ENCODE peak calls at places on chromosome 19, in four cellular contexts. One of them, this sample, is unnamed. For H3K36me3, the result is how much of the 10 kb centered on the place peaks cover.

GRCh38 chr19:13978306-13978705 is 26.0 kb downstream of the DCAF15 start:
- DNase-seq in A673: peak
- DNase-seq in transverse colon: peak
- DNase-seq in adrenal gland: peak
- DNase-seq in this sample: peak

GRCh38 chr19:40674291-40674690 is 16.2 kb downstream of the NUMBL start:
- DNase-seq in A673: no peak
- DNase-seq in adrenal gland: no peak
- DNase-seq in transverse colon: no peak
- DNase-seq in this sample: no peak

GRCh38 chr19:58328999-58329398 is 2.2 kb downstream of the ZSCAN22 start:
- DNase-seq in adrenal gland: no peak
- DNase-seq in A673: peak
- DNase-seq in transverse colon: no peak
- DNase-seq in this sample: peak

GRCh38 chr19:3404324-3405260 is 38.2 kb downstream of the NFIC start:
- DNase-seq in adrenal gland: peak
- DNase-seq in transverse colon: peak
- DNase-seq in A673: peak
- DNase-seq in this sample: no peak

GRCh38 chr19:48638831-48639381 is 1.7 kb upstream of the DBP start:
- DNase-seq in A673: no peak
- DNase-seq in adrenal gland: peak
- DNase-seq in transverse colon: peak
- DNase-seq in this sample: peak

GRCh38 chr19:7515471-7516226 is at the start of gene ZNF358:
- DNase-seq in transverse colon: peak
- DNase-seq in A673: peak
- DNase-seq in adrenal gland: peak
- DNase-seq in this sample: peak

GRCh38 chr19:57664269-57665127 is 4.2 kb upstream of the ZSCAN4 start:
- DNase-seq in A673: peak
- DNase-seq in adrenal gland: peak
- DNase-seq in transverse colon: peak
- DNase-seq in this sample: peak

GRCh38 chr19:35056513-35057063 is 15.1 kb downstream of the HPN start:
- DNase-seq in A673: no peak
- DNase-seq in transverse colon: no peak
- DNase-seq in adrenal gland: no peak
- DNase-seq in this sample: no peak

GRCh38 chr19:6476896-6477431 is 4.6 kb downstream of the DENND1C start:
- DNase-seq in transverse colon: no peak
- DNase-seq in A673: no peak
- DNase-seq in adrenal gland: no peak
- DNase-seq in this sample: no peak

GRCh38 chr19:2618611-2619010 is 83.9 kb downstream of the GNG7 start:
- DNase-seq in A673: no peak
- DNase-seq in transverse colon: peak
- DNase-seq in adrenal gland: peak
- DNase-seq in this sample: no peak

GRCh38 chr19:49113762-49114629 is at the start of gene LIN7B:
- DNase-seq in A673: peak
- DNase-seq in transverse colon: peak
- DNase-seq in adrenal gland: peak
- DNase-seq in this sample: peak

GRCh38 chr19:3357362-3357730 is 9.0 kb upstream of the NFIC start:
- DNase-seq in transverse colon: no peak
- DNase-seq in A673: no peak
- DNase-seq in adrenal gland: no peak
- DNase-seq in this sample: no peak

GRCh38 chr19:47272448-47273312 is 2.0 kb upstream of the INAFM1 start:
- DNase-seq in adrenal gland: peak
- DNase-seq in transverse colon: peak
- DNase-seq in A673: peak
- DNase-seq in this sample: peak

GRCh38 chr19:29674374-29675119 is 9.3 kb downstream of the PLEKHF1 start:
- DNase-seq in adrenal gland: no peak
- DNase-seq in A673: no peak
- DNase-seq in transverse colon: no peak
- DNase-seq in this sample: no peak

GRCh38 chr19:48777720-48778119 is 22.4 kb downstream of the FGF21 start:
- DNase-seq in adrenal gland: no peak
- DNase-seq in A673: no peak
- DNase-seq in transverse colon: no peak
- DNase-seq in this sample: no peak

GRCh38 chr19:15194938-15195337 is 5.9 kb downstream of the NOTCH3 start:
- DNase-seq in adrenal gland: no peak
- DNase-seq in A673: no peak
- DNase-seq in transverse colon: no peak
- DNase-seq in this sample: no peak

GRCh38 chr19:29478578-29479565 is 46.9 kb upstream of the VSTM2B start:
- DNase-seq in transverse colon: no peak
- DNase-seq in adrenal gland: no peak
- DNase-seq in A673: no peak
- DNase-seq in this sample: peak

GRCh38 chr19:6424190-6424938 is at the start of gene KHSRP:
- DNase-seq in transverse colon: no peak
- DNase-seq in A673: peak
- DNase-seq in adrenal gland: no peak
- DNase-seq in this sample: peak

GRCh38 chr19:58394821-58395219 is 636 bp upstream of the RNF225 start:
- DNase-seq in transverse colon: no peak
- DNase-seq in A673: no peak
- DNase-seq in adrenal gland: no peak
- DNase-seq in this sample: no peak

GRCh38 chr19:14091086-14091884 is 734 bp upstream of the SAMD1 start:
- DNase-seq in transverse colon: peak
- DNase-seq in adrenal gland: no peak
- DNase-seq in A673: peak
- DNase-seq in this sample: peak

GRCh38 chr19:3397266-3398022 is 31.1 kb downstream of the NFIC start:
- DNase-seq in transverse colon: peak
- DNase-seq in adrenal gland: peak
- DNase-seq in A673: no peak
- DNase-seq in this sample: peak

GRCh38 chr19:14117668-14118164 is at the start of gene PRKACA:
- DNase-seq in transverse colon: peak
- DNase-seq in adrenal gland: peak
- DNase-seq in A673: peak
- DNase-seq in this sample: peak

GRCh38 chr19:58562126-58563033 is 4.0 kb upstream of the UBE2M start:
- DNase-seq in A673: peak
- DNase-seq in adrenal gland: peak
- DNase-seq in transverse colon: no peak
- DNase-seq in this sample: peak

GRCh38 chr19:15126511-15126910 is 19.3 kb downstream of the SYDE1 start:
- DNase-seq in A673: no peak
- DNase-seq in transverse colon: no peak
- DNase-seq in adrenal gland: no peak
- DNase-seq in this sample: no peak

GRCh38 chr19:17026706-17027427 is at the start of gene CPAMD8:
- DNase-seq in adrenal gland: no peak
- DNase-seq in transverse colon: no peak
- DNase-seq in A673: no peak
- DNase-seq in this sample: no peak

GRCh38 chr19:35843676-35844481 is 8.4 kb downstream of the NPHS1 start:
- DNase-seq in adrenal gland: no peak
- DNase-seq in A673: peak
- DNase-seq in transverse colon: peak
- DNase-seq in this sample: peak

GRCh38 chr19:31015778-31016177 is 333.5 kb downstream of the TSHZ3 start:
- DNase-seq in adrenal gland: no peak
- DNase-seq in A673: no peak
- DNase-seq in transverse colon: no peak
- DNase-seq in this sample: no peak

GRCh38 chr19:14375055-14375581 is 6.1 kb upstream of the ADGRE5 start:
- DNase-seq in A673: no peak
- DNase-seq in transverse colon: peak
- DNase-seq in adrenal gland: peak
- DNase-seq in this sample: no peak

GRCh38 chr19:58396691-58397532 is 1.5 kb downstream of the RNF225 start:
- DNase-seq in adrenal gland: no peak
- DNase-seq in transverse colon: no peak
- DNase-seq in A673: no peak
- DNase-seq in this sample: no peak

GRCh38 chr19:49214701-49215100 is 57.1 kb downstream of the TRPM4 start:
- DNase-seq in A673: no peak
- DNase-seq in transverse colon: peak
- DNase-seq in adrenal gland: no peak
- DNase-seq in this sample: no peak

GRCh38 chr19:32397736-32398135 is 7.8 kb upstream of the DPY19L3 start:
- DNase-seq in adrenal gland: no peak
- DNase-seq in transverse colon: no peak
- DNase-seq in A673: no peak
- DNase-seq in this sample: no peak

GRCh38 chr19:34835952-34836351 is 62.9 kb upstream of the ZNF599 start:
- DNase-seq in adrenal gland: no peak
- DNase-seq in transverse colon: no peak
- DNase-seq in A673: no peak
- DNase-seq in this sample: no peak

GRCh38 chr19:47723573-47723923 is 10.3 kb downstream of the EHD2 start:
- DNase-seq in A673: peak
- DNase-seq in adrenal gland: peak
- DNase-seq in transverse colon: peak
- DNase-seq in this sample: peak

GRCh38 chr19:8494158-8494557 is 8.3 kb downstream of the PRAM1 start:
- DNase-seq in transverse colon: no peak
- DNase-seq in A673: no peak
- DNase-seq in adrenal gland: no peak
- DNase-seq in this sample: no peak

GRCh38 chr19:3604987-3605343 is 1.7 kb downstream of the TBXA2R start:
- DNase-seq in A673: no peak
- DNase-seq in adrenal gland: no peak
- DNase-seq in transverse colon: no peak
- DNase-seq in this sample: no peak

DNA sequence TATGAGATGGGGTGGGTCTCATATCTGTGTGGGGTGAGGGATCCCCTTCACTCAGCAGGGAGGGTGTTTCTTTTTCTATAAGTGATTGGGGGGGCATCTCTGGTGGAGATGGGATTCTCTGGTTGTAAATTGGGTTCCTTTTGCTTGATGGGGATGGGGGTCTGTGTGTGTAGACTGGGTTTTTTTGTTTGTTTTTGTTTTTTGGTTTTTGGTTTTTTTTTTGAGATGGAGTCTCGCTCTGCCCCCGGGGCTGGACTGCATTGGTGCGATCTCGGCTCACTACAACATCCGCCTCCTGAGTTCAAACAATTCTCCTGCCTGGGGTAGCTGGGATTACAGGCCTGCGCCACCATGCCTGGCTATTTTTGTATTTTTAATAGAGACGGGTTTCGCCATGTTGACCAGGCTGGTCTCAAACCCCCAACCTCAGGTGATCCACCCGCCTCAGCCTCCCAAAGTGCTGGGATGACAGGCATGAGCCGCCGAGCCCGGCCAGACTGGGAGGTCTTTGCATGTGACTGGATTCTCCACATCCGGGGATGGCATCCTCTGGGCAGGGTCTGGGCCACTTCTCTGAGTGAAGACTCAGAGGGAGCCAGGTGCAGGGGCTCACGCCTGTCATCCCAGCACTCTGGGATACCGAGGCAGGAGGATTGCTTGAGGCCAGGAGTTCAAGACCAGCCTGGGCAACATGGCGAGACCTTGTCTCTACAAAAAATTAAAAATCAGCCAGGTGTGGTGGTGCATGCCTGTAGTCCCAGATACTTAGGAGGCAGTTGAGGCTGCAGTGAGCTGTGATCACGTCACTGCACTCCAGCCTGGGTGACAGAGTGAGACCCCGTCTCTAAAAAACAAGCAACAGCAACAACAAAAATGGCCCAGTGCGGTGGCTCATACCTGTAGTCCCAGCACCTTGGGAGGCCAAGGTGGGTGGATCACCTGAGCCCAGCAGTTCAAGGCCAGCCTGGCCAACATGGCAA is 799 bp downstream of the MYBPC2 start:
- DNase-seq in transverse colon: no peak
- DNase-seq in A673: no peak
- DNase-seq in adrenal gland: no peak
- DNase-seq in this sample: no peak
- H3K4me3 ChIP-seq in transverse colon: no peak
- H3K4me3 ChIP-seq in A673: no peak
- H3K4me3 ChIP-seq in adrenal gland: no peak
- H3K4me3 ChIP-seq in this sample: no peak

GRCh38 chr19:10005632-10006334 is 4.5 kb downstream of the COL5A3 start:
- DNase-seq in A673: no peak
- DNase-seq in adrenal gland: no peak
- DNase-seq in transverse colon: no peak
- DNase-seq in this sample: no peak

GRCh38 chr19:10003271-10003670 is 7.0 kb downstream of the COL5A3 start:
- DNase-seq in A673: no peak
- DNase-seq in transverse colon: no peak
- DNase-seq in adrenal gland: no peak
- DNase-seq in this sample: no peak

GRCh38 chr19:10004617-10005016 is 5.7 kb downstream of the COL5A3 start:
- DNase-seq in transverse colon: no peak
- DNase-seq in A673: no peak
- DNase-seq in adrenal gland: no peak
- DNase-seq in this sample: no peak

GRCh38 chr19:10000171-10000826 is 10.0 kb downstream of the COL5A3 start:
- DNase-seq in A673: peak
- DNase-seq in adrenal gland: peak
- DNase-seq in transverse colon: peak
- DNase-seq in this sample: peak

GRCh38 chr19:10001899-10002298 is 8.4 kb downstream of the COL5A3 start:
- DNase-seq in A673: peak
- DNase-seq in transverse colon: peak
- DNase-seq in adrenal gland: peak
- DNase-seq in this sample: peak
- TF ChIP-seq CTCF in A673: peak
- TF ChIP-seq CTCF in transverse colon: peak
- TF ChIP-seq CTCF in adrenal gland: peak
- TF ChIP-seq CTCF in this sample: peak

DNA sequence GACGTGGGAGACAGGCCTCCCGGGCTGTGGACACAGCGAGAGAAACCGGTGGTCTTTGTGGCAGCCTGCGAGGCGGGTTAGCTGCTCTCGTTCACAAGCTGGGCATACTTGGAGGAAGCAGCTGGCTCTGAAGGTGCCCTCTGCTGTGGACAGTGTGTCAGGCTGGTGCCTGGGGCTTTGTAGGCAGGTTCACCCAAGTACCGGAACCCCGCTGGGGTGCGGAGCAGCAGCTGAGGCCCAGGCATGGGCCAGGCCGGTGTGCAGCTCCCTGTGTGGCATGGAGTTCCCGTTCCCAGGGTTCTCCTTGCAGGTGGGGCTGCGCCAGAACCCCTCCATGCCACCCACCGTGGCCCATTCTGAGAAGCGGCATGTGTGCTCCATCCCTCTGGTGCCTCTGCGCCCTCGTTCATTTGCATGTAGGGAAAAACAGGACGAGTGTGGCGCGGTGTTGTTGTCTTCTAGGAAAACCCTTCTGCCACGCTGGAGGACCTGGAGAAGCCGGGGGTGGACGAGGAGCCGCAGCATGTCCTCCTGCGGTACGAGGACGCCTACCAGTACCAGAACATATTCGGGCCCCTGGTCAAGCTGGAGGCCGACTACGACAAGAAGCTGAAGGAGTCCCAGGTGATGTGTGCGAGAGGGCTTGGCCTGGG is 20.0 kb downstream of the UPF1 start:
- DNase-seq in adrenal gland: no peak
- DNase-seq in transverse colon: no peak
- DNase-seq in A673: no peak
- DNase-seq in this sample: no peak
- H3K36me3 ChIP-seq in adrenal gland: under half
- H3K36me3 ChIP-seq in transverse colon: half or more
- H3K36me3 ChIP-seq in A673: half or more
- H3K36me3 ChIP-seq in this sample: under half

GRCh38 chr19:53639471-53639870 is 7.7 kb downstream of the DPRX start:
- DNase-seq in transverse colon: no peak
- DNase-seq in A673: no peak
- DNase-seq in adrenal gland: no peak
- DNase-seq in this sample: no peak
- H3K4me3 ChIP-seq in transverse colon: no peak
- H3K4me3 ChIP-seq in A673: no peak
- H3K4me3 ChIP-seq in adrenal gland: no peak
- H3K4me3 ChIP-seq in this sample: no peak